ENCODE peak calls at places on chromosomes 2 and 18, in five cellular contexts. Y is cardiac muscle cell, D is nephron progenitor cell, F is PC-3, B is GM03348. I is an unnamed sample.

GRCh38 chr2:144379891-144380311 is 140.0 kb downstream of the ZEB2 start:
- DNase-seq in Y (no peak), D (peak; percentile 13), F (no peak), B (no peak), I (no peak)

GRCh38 chr2:145715601-145716000 is 1195.7 kb upstream of the ZEB2 start:
- DNase-seq in Y (no peak), D (no peak), F (peak; percentile 13), B (peak; percentile 48), I (no peak)

GRCh38 chr2:71897145-71897495 is 250.5 kb downstream of the CYP26B1 start:
- DNase-seq in Y (no peak), D (no peak), F (no peak), B (no peak), I (no peak)

GRCh38 chr2:108909275-108909823 is 79.7 kb downstream of the EDAR start:
- DNase-seq in Y (no peak), D (no peak), F (no peak), B (no peak), I (no peak)

GRCh38 chr2:184599054-184599874 is 935 bp downstream of the ZNF804A start:
- DNase-seq in Y (no peak), D (no peak), F (no peak), B (no peak), I (peak; percentile 68)

GRCh38 chr2:241809383-241810303 is 650 bp downstream of the NEU4 start:
- DNase-seq in Y (no peak), D (no peak), F (no peak), B (peak; percentile 9), I (no peak)

GRCh38 chr2:109009920-109010610 is 21.0 kb upstream of the EDAR start:
- DNase-seq in Y (peak; percentile 76), D (no peak), F (peak; percentile 21), B (no peak), I (no peak)

GRCh38 chr2:120642646-120643045 is 93.0 kb upstream of the GLI2 start:
- DNase-seq in Y (no peak), D (no peak), F (no peak), B (no peak), I (no peak)

GRCh38 chr2:133846476-133846875 is 278.2 kb upstream of the NCKAP5 start:
- DNase-seq in Y (no peak), D (no peak), F (no peak), B (no peak), I (no peak)

GRCh38 chr2:67876176-67876575 is 186.6 kb downstream of the C1D start:
- DNase-seq in Y (no peak), D (no peak), F (peak; percentile 84), B (peak; percentile 37), I (no peak)

GRCh38 chr2:37544617-37545031 is 126.8 kb downstream of the CDC42EP3 start:
- DNase-seq in Y (no peak), D (no peak), F (no peak), B (no peak), I (no peak)

GRCh38 chr2:207184348-207184747 is 18.6 kb upstream of the KLF7 start:
- DNase-seq in Y (peak; percentile 51), D (no peak), F (peak; percentile 51), B (peak; percentile 44), I (no peak)

GRCh38 chr2:53969285-53970094 is 1.3 kb downstream of the PSME4 start:
- DNase-seq in Y (peak; percentile 54), D (no peak), F (peak; percentile 92), B (peak; percentile 56), I (no peak)

GRCh38 chr2:125711081-125711480 is 944.9 kb upstream of the GYPC start:
- DNase-seq in Y (no peak), D (no peak), F (no peak), B (no peak), I (no peak)

GRCh38 chr2:128608911-128609880 is 290.5 kb upstream of the HS6ST1 start:
- DNase-seq in Y (no peak), D (no peak), F (no peak), B (no peak), I (no peak)

GRCh38 chr2:98649135-98649991 is 41.0 kb downstream of the UNC50 start:
- DNase-seq in Y (peak; percentile 86), D (peak; percentile 84), F (peak; percentile 90), B (peak; percentile 78), I (peak; percentile 93)

GRCh38 chr2:176428943-176429469 is 159.8 kb downstream of the MTX2 start:
- DNase-seq in Y (no peak), D (no peak), F (no peak), B (no peak), I (no peak)

GRCh38 chr2:28232267-28232666 is 160.4 kb upstream of the FOSL2 start:
- DNase-seq in Y (peak; percentile 43), D (no peak), F (peak; percentile 35), B (peak; percentile 16), I (no peak)

GRCh38 chr2:112542974-112543760 is 902 bp downstream of the POLR1B start:
- DNase-seq in Y (peak; percentile 6), D (peak; percentile 11), F (peak; percentile 44), B (peak; percentile 21), I (peak; percentile 11)

GRCh38 chr2:4832642-4833041 is 859.5 kb upstream of the SOX11 start:
- DNase-seq in Y (no peak), D (no peak), F (no peak), B (no peak), I (no peak)

GRCh38 chr2:33417093-33417492 is 59.4 kb upstream of the RASGRP3 start:
- DNase-seq in Y (peak; percentile 23), D (no peak), F (no peak), B (peak; percentile 18), I (no peak)

GRCh38 chr2:8116661-8117060 is 565.2 kb upstream of the ID2 start:
- DNase-seq in Y (no peak), D (no peak), F (no peak), B (no peak), I (no peak)

GRCh38 chr18:68833756-68834155 is 35.9 kb downstream of the CCDC102B start:
- DNase-seq in Y (no peak), D (no peak), F (peak; percentile 58), B (no peak), I (no peak)

GRCh38 chr18:23523429-23524212 is 20.3 kb downstream of the RMC1 start:
- DNase-seq in Y (no peak), D (no peak), F (peak; percentile 78), B (peak; percentile 60), I (no peak)

GRCh38 chr18:9753863-9754262 is 45.8 kb downstream of the RAB31 start:
- DNase-seq in Y (no peak), D (no peak), F (no peak), B (no peak), I (no peak)

GRCh38 chr18:76494181-76494540 is 881 bp downstream of the ZNF516 start:
- DNase-seq in Y (peak; percentile 64), D (peak; percentile 70), F (no peak), B (peak; percentile 54), I (no peak)

GRCh38 chr2:153405196-153405595 is 73.4 kb downstream of the RPRM start:
- DNase-seq in Y (no peak), D (no peak), F (no peak), B (no peak), I (no peak)

GRCh38 chr2:83305758-83306378 is 1153.2 kb downstream of the SUCLG1 start:
- DNase-seq in Y (no peak), D (no peak), F (peak; percentile 51), B (no peak), I (no peak)

GRCh38 chr2:6919912-6920905 is 3.0 kb downstream of the RNF144A start:
- DNase-seq in Y (no peak), D (no peak), F (no peak), B (no peak), I (peak; percentile 54)

GRCh38 chr2:219437690-219438089 is 3.0 kb downstream of the SPEG start:
- DNase-seq in Y (no peak), D (no peak), F (no peak), B (no peak), I (no peak)

GRCh38 chr2:145110668-145111067 is 590.7 kb upstream of the ZEB2 start:
- DNase-seq in Y (no peak), D (no peak), F (peak; percentile 64), B (peak; percentile 26), I (no peak)

GRCh38 chr2:152343426-152343825 is 8.5 kb downstream of the FMNL2 start:
- DNase-seq in Y (no peak), D (no peak), F (no peak), B (no peak), I (no peak)

GRCh38 chr2:236843604-236844003 is 242.1 kb upstream of the COPS8 start:
- DNase-seq in Y (no peak), D (no peak), F (no peak), B (no peak), I (no peak)

GRCh38 chr2:7417845-7418244 is 500.6 kb downstream of the RNF144A start:
- DNase-seq in Y (no peak), D (no peak), F (no peak), B (no peak), I (no peak)

GRCh38 chr2:237515621-237516275 is 28.7 kb downstream of the MLPH start:
- DNase-seq in Y (no peak), D (no peak), F (no peak), B (no peak), I (no peak)

GRCh38 chr2:144554811-144555210 is 34.9 kb upstream of the ZEB2 start:
- DNase-seq in Y (no peak), D (no peak), F (peak; percentile 88), B (no peak), I (no peak)

I was measured in retina.